ENCODE peak calls at places on chromosomes 2 and 18, in eight cellular contexts. O is PC-9; B is GM12891; Q is activated naive CD8-positive, alpha-beta T cell treated with anti-CD3 and anti-CD28 coated beads, Interleukin-2, amount 50 U/mL, for 16 hours; C is psoas muscle; K is Daoy; H is stimulated activated CD4-positive, alpha-beta T cell treated with anti-CD3 and anti-CD28 coated beads, TNF-alpha, amount 100 ng/mL, for 48 hours; X is body of pancreas. Y is an unnamed sample.

GRCh38 chr2:24576146-24576545 is 85.1 kb downstream of the NCOA1 start:
- DNase-seq in B (no peak), H (no peak), Q (no peak), X (no peak), C (no peak), K (no peak), O (no peak), Y (no peak)

GRCh38 chr2:238104521-238105311 is 4.6 kb downstream of the ESPNL start:
- DNase-seq in X (no peak), B (no peak), C (peak; percentile 36), O (no peak), Q (no peak), H (no peak), K (no peak), Y (no peak)

GRCh38 chr2:98771771-98772521 is 41.0 kb upstream of the MGAT4A start:
- DNase-seq in B (no peak), Q (peak; percentile 15), C (no peak), O (no peak), K (peak; percentile 36), H (no peak), X (no peak), Y (no peak)

GRCh38 chr2:65349863-65350262 is 82.5 kb downstream of the SPRED2 start:
- DNase-seq in Q (no peak), X (peak; percentile 65), H (no peak), O (no peak), C (no peak), B (no peak), K (peak; percentile 82), Y (no peak)

GRCh38 chr2:160377204-160377995 is 116.2 kb downstream of the RBMS1 start:
- DNase-seq in Q (no peak), B (no peak), O (no peak), C (no peak), X (no peak), H (no peak), K (no peak), Y (no peak)

GRCh38 chr2:98801286-98801685 is 70.4 kb upstream of the MGAT4A start:
- DNase-seq in B (no peak), Q (no peak), O (no peak), C (no peak), X (no peak), H (no peak), K (no peak), Y (no peak)

GRCh38 chr18:77305676-77306075 is 56.0 kb downstream of the GALR1 start:
- DNase-seq in K (no peak), B (no peak), O (no peak), H (no peak), Q (no peak), X (no peak), C (no peak), Y (no peak)

GRCh38 chr2:12554235-12555011 is 162.3 kb upstream of the TRIB2 start:
- DNase-seq in Q (no peak), C (no peak), B (no peak), O (no peak), H (no peak), K (no peak), X (no peak), Y (no peak)

GRCh38 chr2:47070155-47070919 is 84.8 kb downstream of the STPG4 start:
- DNase-seq in O (no peak), Q (no peak), X (no peak), H (no peak), B (no peak), C (peak; percentile 44), K (peak; percentile 80), Y (no peak)

GRCh38 chr2:73076701-73077423 is 5.3 kb upstream of the SFXN5 start:
- DNase-seq in H (no peak), C (no peak), O (no peak), X (no peak), Q (no peak), K (no peak), B (no peak), Y (no peak)

GRCh38 chr18:62522178-62522509 is 681 bp upstream of the ZCCHC2 start:
- DNase-seq in Q (no peak), B (no peak), O (no peak), H (no peak), X (no peak), C (no peak), K (no peak), Y (no peak)

GRCh38 chr2:98514879-98515570 is 70.4 kb downstream of the INPP4A start:
- DNase-seq in K (peak; percentile 40), X (no peak), H (no peak), C (no peak), B (no peak), O (no peak), Q (no peak), Y (no peak)

GRCh38 chr2:64695656-64696310 is 42.1 kb upstream of the SERTAD2 start:
- DNase-seq in K (no peak), B (no peak), Q (no peak), H (no peak), C (no peak), O (no peak), X (no peak), Y (no peak)

GRCh38 chr2:168515502-168515901 is 59.4 kb downstream of the CERS6 start:
- DNase-seq in Q (no peak), C (no peak), H (no peak), B (no peak), K (no peak), X (no peak), O (no peak), Y (no peak)

GRCh38 chr2:225270861-225271260 is 128.6 kb upstream of the NYAP2 start:
- DNase-seq in Q (no peak), X (no peak), K (peak; percentile 19), O (peak; percentile 52), B (peak; percentile 15), C (no peak), H (no peak), Y (peak; percentile 22)

GRCh38 chr2:226403360-226403759 is 396.3 kb downstream of the IRS1 start:
- DNase-seq in H (no peak), C (no peak), X (no peak), B (no peak), O (peak; percentile 78), Q (no peak), K (no peak), Y (no peak)

GRCh38 chr18:50776383-50776782 is 43.4 kb downstream of the MRO start:
- DNase-seq in C (no peak), B (no peak), Q (no peak), K (no peak), H (no peak), X (no peak), O (no peak), Y (no peak)

GRCh38 chr2:178863856-178864620 is 56.8 kb upstream of the TTN start:
- DNase-seq in H (no peak), X (peak; percentile 68), Q (no peak), B (no peak), O (no peak), C (peak; percentile 89), K (peak; percentile 49), Y (no peak)

GRCh38 chr2:136242687-136243277 is 124.8 kb upstream of the CXCR4 start:
- DNase-seq in H (no peak), C (no peak), O (no peak), B (no peak), Q (no peak), K (peak; percentile 54), X (peak; percentile 13), Y (no peak)

GRCh38 chr2:44242929-44243328 is 32.4 kb upstream of the SLC3A1 start:
- DNase-seq in H (no peak), O (no peak), K (no peak), Q (no peak), C (no peak), X (no peak), B (no peak), Y (no peak)

GRCh38 chr2:102839668-102840388 is 78.0 kb downstream of the TMEM182 start:
- DNase-seq in C (no peak), O (no peak), B (peak; percentile 12), K (peak; percentile 12), X (peak; percentile 38), Q (no peak), H (peak; percentile 22), Y (peak; percentile 9)

GRCh38 chr18:57446322-57446721 is 11.1 kb downstream of the ONECUT2 start:
- DNase-seq in Q (no peak), H (no peak), O (peak; percentile 39), X (peak; percentile 45), K (peak; percentile 34), C (no peak), B (no peak), Y (no peak)

GRCh38 chr18:49617846-49618245 is 56.0 kb downstream of the LIPG start:
- DNase-seq in X (no peak), B (no peak), K (no peak), H (no peak), Q (no peak), C (no peak), O (no peak), Y (no peak)

GRCh38 chr2:85890522-85891176 is 1.9 kb upstream of the ST3GAL5 start:
- DNase-seq in H (no peak), C (no peak), Q (no peak), X (no peak), B (no peak), K (no peak), O (no peak), Y (no peak)

GRCh38 chr2:65071499-65072180 is 15.4 kb downstream of the CEP68 start:
- DNase-seq in H (no peak), Q (no peak), X (peak; percentile 64), B (no peak), K (peak; percentile 15), O (no peak), C (no peak), Y (no peak)

GRCh38 chr2:17800693-17801458 is 15.4 kb upstream of the MSGN1 start:
- DNase-seq in C (no peak), O (no peak), Q (no peak), X (peak; percentile 19), H (no peak), B (no peak), K (peak; percentile 12), Y (no peak)

GRCh38 chr2:188475945-188476344 is 184.3 kb downstream of the GULP1 start:
- DNase-seq in K (peak; percentile 36), H (no peak), B (no peak), Q (no peak), C (no peak), X (no peak), O (peak; percentile 40), Y (no peak)

GRCh38 chr18:79361766-79362522 is 33.8 kb upstream of the NFATC1 start:
- DNase-seq in Q (no peak), K (peak; percentile 83), H (no peak), O (no peak), B (no peak), C (no peak), X (no peak), Y (no peak)

GRCh38 chr2:139876964-139877363 is 1096.8 kb upstream of the NXPH2 start:
- DNase-seq in K (no peak), X (no peak), O (no peak), H (no peak), Q (no peak), B (no peak), C (no peak), Y (no peak)

GRCh38 chr18:79368681-79369080 is 27.0 kb upstream of the NFATC1 start:
- DNase-seq in O (no peak), K (no peak), B (no peak), C (no peak), Q (no peak), X (no peak), H (no peak), Y (no peak)

GRCh38 chr2:109238580-109238979 is 109.6 kb downstream of the SH3RF3 start:
- DNase-seq in O (peak; percentile 83), Q (no peak), H (no peak), K (peak; percentile 77), C (peak; percentile 85), X (peak; percentile 39), B (no peak), Y (peak; percentile 49)

GRCh38 chr2:27420996-27421395 is 7.4 kb upstream of the NRBP1 start:
- DNase-seq in X (no peak), O (peak; percentile 68), H (no peak), K (no peak), Q (no peak), B (no peak), C (no peak), Y (no peak)

GRCh38 chr2:62895632-62896009 is 155.0 kb upstream of the OTX1 start:
- DNase-seq in B (no peak), X (no peak), C (no peak), K (no peak), O (no peak), H (no peak), Q (no peak), Y (no peak)

GRCh38 chr2:54360055-54360792 is 95.9 kb upstream of the SPTBN1 start:
- DNase-seq in H (no peak), B (no peak), X (peak; percentile 40), K (peak; percentile 30), O (no peak), Q (no peak), C (no peak), Y (no peak)

Y was measured in GM19239.